ENCODE peak calls at places on chromosomes 6 and 20, in nine cellular contexts. F is psoas muscle, I is AG04450, N is brain microvascular endothelial cell, C is right lobe of liver, W is GM06990, U is right atrium auricular region, T is suprapubic skin, E is fibroblast of the aortic adventitia. L is an unnamed sample.

GRCh38 chr20:63858393-63859165 is 2.7 kb upstream of the ABHD16B start:
- DNase-seq in I (peak), W (no peak), U (no peak), T (no peak), N (peak), E (no peak), F (no peak), C (no peak), L (no peak)

GRCh38 chr6:155177369-155177961 is 86.3 kb upstream of the CLDN20 start:
- DNase-seq in T (no peak), W (no peak), U (no peak), N (peak), F (no peak), I (peak), E (peak), C (no peak), L (peak)

GRCh38 chr6:147043994-147044477 is 160.2 kb upstream of the STXBP5 start:
- DNase-seq in E (no peak), N (no peak), W (no peak), U (no peak), T (no peak), C (no peak), F (no peak), I (no peak), L (no peak)

GRCh38 chr6:135310291-135310690 is 129.2 kb downstream of the MYB start:
- DNase-seq in U (no peak), W (no peak), T (no peak), C (no peak), I (no peak), F (no peak), E (no peak), N (no peak), L (no peak)

GRCh38 chr20:4136078-4136966 is 121.0 kb upstream of the RNF24 start:
- DNase-seq in F (no peak), E (no peak), N (no peak), W (no peak), U (no peak), I (no peak), C (no peak), T (no peak), L (no peak)

GRCh38 chr6:30541515-30542403 is 14.5 kb downstream of the GNL1 start:
- DNase-seq in F (peak), E (peak), I (peak), W (peak), C (peak), T (no peak), N (peak), U (peak), L (peak)

GRCh38 chr20:17648306-17648646 is 33.8 kb downstream of the RRBP1 start:
- DNase-seq in W (no peak), I (no peak), C (peak), N (no peak), F (peak), E (no peak), T (no peak), U (no peak), L (no peak)

GRCh38 chr6:128097019-128097418 is 196.2 kb upstream of the THEMIS start:
- DNase-seq in N (no peak), I (no peak), U (no peak), T (no peak), E (no peak), C (no peak), W (no peak), F (no peak), L (no peak)

GRCh38 chr20:46251211-46251673 is 57.1 kb downstream of the CDH22 start:
- DNase-seq in W (no peak), E (no peak), C (no peak), N (no peak), I (no peak), F (no peak), T (no peak), U (no peak), L (no peak)

GRCh38 chr6:48844696-48845095 is 618.4 kb downstream of the MMUT start:
- DNase-seq in T (no peak), I (no peak), U (no peak), F (no peak), C (no peak), W (no peak), N (no peak), E (no peak), L (no peak)

GRCh38 chr6:52910091-52910490 is 593 bp upstream of the GSTA3 start:
- DNase-seq in E (no peak), N (no peak), I (no peak), W (no peak), U (no peak), F (no peak), T (no peak), C (no peak), L (no peak)

GRCh38 chr6:37473364-37474095 is 26.2 kb downstream of the CCDC167 start:
- DNase-seq in I (no peak), C (peak), U (no peak), W (no peak), T (no peak), N (no peak), F (peak), E (no peak), L (no peak)

GRCh38 chr6:43883698-43884659 is 114.0 kb downstream of the VEGFA start:
- DNase-seq in F (no peak), W (peak), I (no peak), E (peak), C (no peak), U (no peak), N (no peak), T (no peak), L (peak)

GRCh38 chr6:170032197-170032596 is 258.7 kb downstream of the DLL1 start:
- DNase-seq in C (peak), U (no peak), T (peak), E (no peak), F (no peak), W (no peak), I (no peak), N (no peak), L (no peak)

GRCh38 chr20:63311833-63312243 is 18.9 kb downstream of the COL20A1 start:
- DNase-seq in F (no peak), C (no peak), W (no peak), E (no peak), U (no peak), T (no peak), N (no peak), I (no peak), L (no peak)

GRCh38 chr20:41138527-41139226 is 1.3 kb downstream of the PLCG1 start:
- DNase-seq in T (no peak), I (no peak), F (no peak), U (no peak), W (peak), E (peak), C (no peak), N (no peak), L (peak)

GRCh38 chr6:162404926-162405325 is 322.6 kb downstream of the PRKN start:
- DNase-seq in W (no peak), F (no peak), N (no peak), U (no peak), T (no peak), I (no peak), C (no peak), E (no peak), L (no peak)

GRCh38 chr6:14258695-14259655 is 141.4 kb downstream of the CD83 start:
- DNase-seq in W (no peak), I (no peak), C (no peak), T (no peak), E (no peak), F (no peak), N (no peak), U (no peak), L (no peak)

GRCh38 chr6:42342011-42342553 is 109.6 kb downstream of the TRERF1 start:
- DNase-seq in W (no peak), C (no peak), N (no peak), T (no peak), U (no peak), F (no peak), E (no peak), I (no peak), L (no peak)

GRCh38 chr6:1164600-1164999 is 147.3 kb upstream of the FOXQ1 start:
- DNase-seq in E (no peak), I (no peak), W (no peak), C (no peak), N (no peak), T (no peak), U (no peak), F (no peak), L (no peak)

GRCh38 chr6:24568687-24569086 is 73.9 kb downstream of the ALDH5A1 start:
- DNase-seq in W (no peak), C (no peak), U (no peak), E (no peak), I (no peak), T (no peak), F (no peak), N (no peak), L (no peak)

GRCh38 chr6:127864701-127865100 is 36.2 kb downstream of the THEMIS start:
- DNase-seq in I (no peak), E (no peak), C (no peak), U (no peak), W (no peak), T (no peak), N (no peak), F (no peak), L (no peak)

GRCh38 chr6:52975580-52975979 is 19.5 kb downstream of the GSTA4 start:
- DNase-seq in C (no peak), N (no peak), I (no peak), T (no peak), W (no peak), E (peak), U (no peak), F (no peak), L (no peak)

GRCh38 chr6:82072113-82072512 is 175.4 kb downstream of the IBTK start:
- DNase-seq in W (no peak), N (peak), E (no peak), F (no peak), U (no peak), I (no peak), C (no peak), T (no peak), L (no peak)

GRCh38 chr6:28880894-28881780 is 42.6 kb downstream of the TRIM27 start:
- DNase-seq in I (peak), U (peak), W (peak), T (no peak), E (peak), N (peak), F (peak), C (peak), L (peak)

GRCh38 chr6:99611148-99611547 is 4.5 kb downstream of the PRDM13 start:
- DNase-seq in T (no peak), U (no peak), W (no peak), I (no peak), C (no peak), E (no peak), N (no peak), F (no peak), L (peak)

GRCh38 chr6:99614430-99615161 is 8.0 kb downstream of the PRDM13 start:
- DNase-seq in E (no peak), C (no peak), U (no peak), I (no peak), T (no peak), W (peak), N (no peak), F (no peak), L (peak)

GRCh38 chr6:99613705-99614429 is 7.2 kb downstream of the PRDM13 start:
- DNase-seq in I (no peak), T (no peak), U (no peak), E (no peak), F (no peak), N (no peak), W (peak), C (no peak), L (peak)

GRCh38 chr6:99612551-99613397 is 6.1 kb downstream of the PRDM13 start:
- DNase-seq in N (no peak), E (no peak), I (no peak), W (no peak), T (no peak), F (no peak), C (no peak), U (no peak), L (no peak)

GRCh38 chr6:99613398-99613704 is 6.7 kb downstream of the PRDM13 start:
- DNase-seq in I (no peak), F (peak), T (no peak), W (peak), C (no peak), U (no peak), E (no peak), N (no peak), L (peak)
- TF ChIP-seq CTCF in I (peak), F (peak), T (peak), W (peak), C (peak), U (no peak), E (peak), N (peak), L (peak)

GRCh38 chr20:53847843-53848185 is 222.6 kb downstream of the BCAS1 start:
- DNase-seq in N (no peak), F (no peak), C (no peak), T (no peak), I (no peak), W (no peak), U (no peak), E (no peak), L (no peak)

GRCh38 chr20:53846640-53847039 is 223.8 kb downstream of the BCAS1 start:
- DNase-seq in T (no peak), I (no peak), F (no peak), U (no peak), N (no peak), E (no peak), C (no peak), W (no peak), L (no peak)

GRCh38 chr20:53845980-53846379 is 224.4 kb downstream of the BCAS1 start:
- DNase-seq in C (no peak), F (no peak), W (no peak), I (no peak), U (no peak), T (no peak), N (no peak), E (no peak), L (no peak)

GRCh38 chr20:53848304-53848703 is 222.1 kb downstream of the BCAS1 start:
- DNase-seq in U (no peak), W (no peak), F (no peak), N (no peak), I (no peak), C (no peak), T (no peak), E (no peak), L (no peak)

GRCh38 chr20:53847118-53847842 is 223.1 kb downstream of the BCAS1 start:
- DNase-seq in W (no peak), N (no peak), E (no peak), C (no peak), I (no peak), T (no peak), F (no peak), U (no peak), L (peak)
- H3K4me3 ChIP-seq in W (no peak), N (no peak), E (no peak), C (no peak), I (no peak), T (no peak), F (no peak), U (no peak), L (peak)

GRCh38 chr6:120407696-120408095 is 926.6 kb downstream of the TBC1D32 start:
- DNase-seq in E (no peak), C (no peak), U (no peak), T (no peak), I (no peak), F (no peak), W (no peak), N (no peak), L (no peak)

GRCh38 chr6:120410586-120410985 is 923.7 kb downstream of the TBC1D32 start:
- DNase-seq in C (no peak), F (no peak), U (no peak), W (no peak), I (no peak), E (no peak), N (no peak), T (no peak), L (no peak)

GRCh38 chr6:120411394-120411793 is 922.9 kb downstream of the TBC1D32 start:
- DNase-seq in F (no peak), U (no peak), I (no peak), C (no peak), E (no peak), W (no peak), T (no peak), N (no peak), L (no peak)

GRCh38 chr6:120405947-120406346 is 928.3 kb downstream of the TBC1D32 start:
- DNase-seq in W (no peak), N (no peak), E (no peak), U (no peak), C (no peak), I (no peak), F (no peak), T (no peak), L (no peak)
- TF ChIP-seq CTCF in W (no peak), N (peak), E (no peak), U (no peak), C (no peak), I (no peak), F (no peak), T (no peak), L (no peak)

GRCh38 chr6:137800749-137801148 is 66.3 kb upstream of the TNFAIP3 start:
- DNase-seq in W (no peak), N (no peak), E (no peak), C (no peak), U (no peak), T (no peak), I (no peak), F (no peak), L (no peak)

GRCh38 chr6:137799950-137800568 is 67.0 kb upstream of the TNFAIP3 start:
- DNase-seq in C (peak), I (no peak), N (peak), E (peak), F (peak), T (no peak), W (no peak), U (no peak), L (peak)

GRCh38 chr6:137802408-137803182 is 64.5 kb upstream of the TNFAIP3 start:
- DNase-seq in C (no peak), E (no peak), T (no peak), N (no peak), W (no peak), U (no peak), I (no peak), F (no peak), L (no peak)

GRCh38 chr6:137798846-137799245 is 68.2 kb upstream of the TNFAIP3 start:
- DNase-seq in I (no peak), C (no peak), F (no peak), N (no peak), W (no peak), U (no peak), T (no peak), E (no peak), L (no peak)

DNA sequence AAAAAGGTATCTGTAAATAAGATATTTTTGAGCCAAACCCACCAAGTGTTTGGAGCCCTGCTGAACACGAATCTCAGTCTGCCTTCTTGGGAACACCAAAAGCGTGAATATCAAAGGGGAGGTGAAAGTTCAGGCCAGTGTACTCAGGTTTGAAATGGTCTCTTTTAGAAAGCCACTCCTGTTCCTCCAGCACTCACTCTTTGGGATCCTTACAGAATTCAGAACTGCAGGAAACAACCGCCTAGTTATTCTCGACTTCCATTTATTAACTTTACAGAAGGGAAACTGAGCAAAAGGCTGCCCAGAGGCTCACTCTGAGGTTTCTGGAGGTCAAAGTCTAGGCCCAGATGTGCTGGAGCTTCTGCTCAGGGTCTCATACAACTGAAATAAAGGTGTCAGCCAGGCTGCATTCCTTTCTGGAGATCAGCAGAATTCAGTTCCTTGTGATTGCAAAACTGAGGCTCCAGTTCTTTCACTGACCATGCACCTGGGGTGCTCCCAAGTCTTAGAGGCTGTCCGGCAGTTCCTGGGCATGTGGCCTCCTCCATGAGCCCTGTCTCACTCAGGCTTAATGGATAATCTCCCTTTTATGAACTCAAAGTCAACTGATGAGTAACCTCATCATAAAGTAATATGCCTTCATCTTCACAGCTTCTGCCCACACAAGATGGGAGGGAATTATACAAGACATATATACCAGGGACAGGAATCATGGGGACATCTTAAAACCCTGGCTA is 65.5 kb upstream of the TNFAIP3 start:
- DNase-seq in W (no peak), E (no peak), U (no peak), T (no peak), I (no peak), C (no peak), N (no peak), F (no peak), L (no peak)
- H3K4me3 ChIP-seq in W (no peak), E (no peak), U (no peak), T (no peak), I (no peak), C (no peak), N (no peak), F (no peak), L (no peak)

L was measured in GM12865.